ENCODE peak calls at places on chromosomes 1 and 21, in six cellular contexts. O is colonic mucosa, B is upper lobe of right lung, P is fibroblast of lung, K is AG10803, V is A673. W is an unnamed sample.

GRCh38 chr1:21511579-21512522 is 2.6 kb downstream of the ALPL start:
- DNase-seq in O (no peak), B (peak; percentile 81), P (peak; percentile 98), K (peak; percentile 97), V (no peak), W (peak; percentile 69)

GRCh38 chr1:6419803-6420593 is at the start of gene HES2:
- DNase-seq in O (peak; percentile 82), B (no peak), P (no peak), K (no peak), V (no peak), W (no peak)

GRCh38 chr1:3049905-3050304 is 19.1 kb upstream of the PRDM16 start:
- DNase-seq in O (no peak), B (no peak), P (no peak), K (no peak), V (no peak), W (no peak)

GRCh38 chr1:56360021-56360420 is 219.3 kb downstream of the PLPP3 start:
- DNase-seq in O (no peak), B (no peak), P (peak; percentile 71), K (no peak), V (no peak), W (no peak)

GRCh38 chr1:174701565-174701964 is 253.8 kb downstream of the GPR52 start:
- DNase-seq in O (no peak), B (no peak), P (no peak), K (no peak), V (no peak), W (no peak)

GRCh38 chr1:109821831-109822745 is 58.4 kb upstream of the EPS8L3 start:
- DNase-seq in O (no peak), B (no peak), P (peak; percentile 63), K (peak; percentile 80), V (no peak), W (no peak)

GRCh38 chr1:170663011-170663410 is 920 bp upstream of the PRRX1 start:
- DNase-seq in O (no peak), B (no peak), P (peak; percentile 40), K (peak; percentile 59), V (no peak), W (no peak)

GRCh38 chr1:22652881-22653316 is at the start of gene C1QB:
- DNase-seq in O (no peak), B (peak; percentile 84), P (no peak), K (no peak), V (no peak), W (no peak)

GRCh38 chr21:43639470-43640178 is 19.7 kb downstream of the HSF2BP start:
- DNase-seq in O (no peak), B (no peak), P (peak; percentile 21), K (peak; percentile 92), V (no peak), W (no peak)

GRCh38 chr1:52364235-52364839 is 1.7 kb downstream of the CC2D1B start:
- DNase-seq in O (peak; percentile 29), B (no peak), P (no peak), K (no peak), V (peak; percentile 14), W (no peak)

GRCh38 chr21:18443686-18444085 is 40.1 kb upstream of the TMPRSS15 start:
- DNase-seq in O (no peak), B (peak; percentile 64), P (no peak), K (no peak), V (no peak), W (no peak)

GRCh38 chr1:166133276-166133841 is 33.4 kb downstream of the FAM78B start:
- DNase-seq in O (peak; percentile 24), B (no peak), P (no peak), K (no peak), V (peak; percentile 4), W (no peak)

GRCh38 chr1:223030871-223031270 is 112.2 kb downstream of the TLR5 start:
- DNase-seq in O (no peak), B (no peak), P (no peak), K (no peak), V (no peak), W (no peak)

GRCh38 chr1:233635765-233636502 is 22.0 kb downstream of the KCNK1 start:
- DNase-seq in O (no peak), B (no peak), P (peak; percentile 76), K (no peak), V (peak; percentile 33), W (no peak)

GRCh38 chr21:14763695-14764064 is 217.6 kb upstream of the SAMSN1 start:
- DNase-seq in O (no peak), B (no peak), P (no peak), K (no peak), V (no peak), W (no peak)

GRCh38 chr21:14762309-14762708 is 216.2 kb upstream of the SAMSN1 start:
- DNase-seq in O (no peak), B (no peak), P (no peak), K (no peak), V (no peak), W (no peak)

GRCh38 chr21:14759285-14759684 is 213.2 kb upstream of the SAMSN1 start:
- DNase-seq in O (no peak), B (no peak), P (no peak), K (no peak), V (no peak), W (no peak)

GRCh38 chr21:14766241-14766640 is 220.1 kb upstream of the SAMSN1 start:
- DNase-seq in O (no peak), B (no peak), P (no peak), K (no peak), V (peak; percentile 6), W (no peak)

DNA sequence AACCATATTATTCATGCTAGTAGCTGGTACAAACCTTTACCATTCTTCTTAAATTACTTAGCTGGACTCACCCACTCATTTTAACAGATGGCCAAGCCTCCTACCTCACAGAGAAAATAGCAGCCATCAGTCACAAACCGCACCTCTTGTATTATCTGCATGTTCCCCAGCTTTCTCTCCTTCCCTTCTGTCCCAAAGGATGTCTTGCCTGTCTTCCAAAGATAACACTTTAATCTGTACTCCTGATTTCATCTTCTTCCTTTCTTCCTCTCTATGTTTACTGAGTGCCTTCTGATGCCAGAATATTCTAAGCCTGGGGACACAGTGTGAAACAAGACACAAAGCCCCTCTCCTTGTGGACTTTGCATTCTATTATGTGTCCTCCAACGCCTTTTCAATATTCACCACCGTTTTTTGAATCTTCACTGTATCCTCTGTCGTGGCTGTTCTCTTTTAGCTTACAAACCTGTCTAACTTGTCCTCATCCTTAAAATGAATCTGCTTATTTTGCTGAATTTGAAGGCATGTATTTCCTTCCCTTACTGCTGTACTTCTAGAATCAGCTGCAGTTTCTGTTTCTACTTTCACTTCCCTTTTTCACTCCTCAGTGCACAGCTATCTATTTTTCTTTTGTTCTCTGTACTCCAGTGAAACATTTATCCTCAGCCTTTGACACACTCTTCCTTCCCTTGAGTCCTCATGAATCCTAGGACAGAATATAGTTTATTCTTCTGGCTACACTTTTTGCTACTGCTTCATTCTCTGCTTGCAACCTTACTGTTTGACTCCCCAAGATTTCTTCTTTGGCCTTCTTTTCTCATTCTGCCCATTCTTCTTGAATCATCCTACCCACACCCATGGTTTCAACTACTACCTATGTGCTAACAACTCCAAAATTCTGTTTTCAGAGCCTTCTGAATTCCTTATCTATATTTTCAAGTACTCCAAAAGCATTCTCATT is 216.9 kb upstream of the SAMSN1 start:
- DNase-seq in O (no peak), B (no peak), P (no peak), K (no peak), V (no peak), W (no peak)
- H3K4me3 ChIP-seq in O (no peak overlapping the region), B (no peak overlapping the region), P (no peak overlapping the region), K (no peak overlapping the region), V (no peak overlapping the region), W (no peak overlapping the region)

GRCh38 chr1:181396811-181397210 is 86.5 kb upstream of the CACNA1E start:
- DNase-seq in O (no peak), B (no peak), P (no peak), K (no peak), V (no peak), W (no peak)
- TF ChIP-seq CTCF in O (no peak), B (no peak), P (no peak), K (no peak), V (no peak), W (no peak)

GRCh38 chr1:36457691-36458090 is 6.5 kb downstream of the MRPS15 start:
- DNase-seq in O (no peak), B (no peak), P (no peak), K (no peak), V (no peak), W (no peak)
- H3K4me3 ChIP-seq in O (no peak overlapping the region), B (no peak overlapping the region), P (no peak overlapping the region), K (no peak overlapping the region), V (no peak overlapping the region), W (no peak overlapping the region)

DNA sequence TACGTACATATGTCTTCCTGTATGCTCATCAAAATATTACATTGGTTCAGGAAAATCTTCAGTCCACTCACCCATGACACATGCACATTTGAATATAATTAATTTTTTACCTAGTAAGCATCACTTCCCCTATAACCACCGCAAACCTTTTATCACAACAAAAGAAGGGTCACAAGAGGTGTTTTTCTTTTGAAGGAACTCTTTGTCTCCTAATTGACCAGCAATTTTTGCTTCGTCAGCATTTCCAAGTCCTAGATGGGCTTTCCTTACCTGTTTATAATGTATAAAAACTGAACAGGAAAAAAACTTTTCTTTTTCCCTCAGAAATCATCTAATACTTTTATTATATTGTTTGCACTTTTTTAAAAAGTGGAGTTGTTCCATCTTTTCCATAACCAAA is 631.3 kb downstream of the PLA2G4A start:
- DNase-seq in O (no peak), B (no peak), P (no peak), K (no peak), V (no peak), W (no peak)
- TF ChIP-seq CTCF in O (no peak), B (no peak), P (no peak), K (no peak), V (no peak), W (no peak)

DNA sequence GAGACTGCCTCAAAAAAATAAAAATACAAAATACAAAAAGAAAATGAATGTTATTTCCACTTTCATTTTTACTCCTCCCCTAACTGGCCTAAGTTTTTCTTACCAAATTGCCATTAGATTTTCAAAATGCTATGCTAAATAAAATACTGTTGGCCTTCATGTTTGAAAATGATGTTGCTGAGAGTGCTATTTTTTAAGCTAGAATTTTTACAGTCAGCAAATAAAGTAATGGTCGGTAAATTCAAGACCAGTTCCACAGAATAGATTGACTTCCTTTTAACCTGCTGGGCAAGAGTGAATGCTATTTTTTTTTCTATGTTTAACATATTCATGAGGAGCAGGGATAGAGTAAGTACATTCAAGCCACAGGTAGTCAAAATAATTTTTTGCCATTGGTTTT is 31.7 kb downstream of the ZNF281 start:
- DNase-seq in O (no peak), B (no peak), P (no peak), K (no peak), V (no peak), W (no peak)
- H3K4me3 ChIP-seq in O (no peak overlapping the region), B (no peak overlapping the region), P (no peak overlapping the region), K (no peak overlapping the region), V (no peak overlapping the region), W (no peak overlapping the region)

DNA sequence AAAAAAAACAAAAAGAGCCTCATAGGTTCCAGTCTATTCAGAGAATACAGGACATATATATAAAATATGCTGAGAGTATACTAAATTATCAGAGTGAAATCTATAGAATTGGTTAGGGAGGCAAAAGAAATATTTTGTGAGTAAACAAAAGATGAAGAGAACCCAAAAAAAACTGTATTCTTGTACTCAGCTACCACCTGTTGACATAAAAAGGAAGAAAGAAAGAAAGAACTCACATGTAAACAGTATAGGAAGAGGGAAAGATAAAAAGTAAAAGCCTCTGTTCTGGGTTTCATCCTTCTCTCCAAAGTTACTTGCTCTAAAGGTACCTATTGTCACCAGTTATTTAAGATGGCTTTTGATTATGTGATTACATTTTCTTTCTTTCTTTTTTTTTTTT is 9.9 kb upstream of the BNIPL start:
- DNase-seq in O (no peak), B (no peak), P (no peak), K (no peak), V (no peak), W (no peak)
- TF ChIP-seq CTCF in O (no peak), B (no peak), P (no peak), K (no peak), V (no peak), W (no peak)

W was measured in retinal pigment epithelial cell.